ENCODE peak calls at places on chromosomes 16 and 17, in five cellular contexts. N, C, E, B and L are unnamed samples.

GRCh38 chr17:75352079-75352569 is 53.4 kb downstream of the GRB2 start:
- DNase-seq in N (peak), C (no peak), E (peak), B (no peak), L (no peak)

GRCh38 chr17:47872019-47872650 is 21.2 kb upstream of the SP6 start:
- DNase-seq in N (no peak), C (no peak), E (peak), B (no peak), L (no peak)

GRCh38 chr17:72120878-72121163 is at the start of gene SOX9:
- DNase-seq in N (peak), C (peak), E (peak), B (no peak), L (peak)

GRCh38 chr17:69350911-69351310 is 24.0 kb upstream of the ABCA5 start:
- DNase-seq in N (no peak), C (no peak), E (no peak), B (no peak), L (no peak)

GRCh38 chr17:21029032-21029431 is 13.8 kb downstream of the USP22 start:
- DNase-seq in N (no peak), C (no peak), E (no peak), B (no peak), L (no peak)

GRCh38 chr16:25033852-25034251 is 18.7 kb upstream of the ARHGAP17 start:
- DNase-seq in N (no peak), C (no peak), E (no peak), B (no peak), L (no peak)

GRCh38 chr16:11161974-11162373 is 94.0 kb downstream of the SOCS1 start:
- DNase-seq in N (no peak), C (no peak), E (no peak), B (no peak), L (no peak)

GRCh38 chr17:13642188-13642587 is 40.5 kb upstream of the HS3ST3A1 start:
- DNase-seq in N (no peak), C (no peak), E (no peak), B (no peak), L (no peak)

GRCh38 chr16:50692999-50693781 is at the start of gene NOD2:
- DNase-seq in N (no peak), C (peak), E (peak), B (no peak), L (no peak)

GRCh38 chr16:27822529-27823437 is 240.7 kb downstream of the GSG1L start:
- DNase-seq in N (peak), C (no peak), E (no peak), B (no peak), L (no peak)

GRCh38 chr17:15384142-15384803 is 42.9 kb upstream of the TEKT3 start:
- DNase-seq in N (no peak), C (no peak), E (no peak), B (no peak), L (peak)

GRCh38 chr17:10177921-10178788 is 20.3 kb downstream of the GAS7 start:
- DNase-seq in N (no peak), C (no peak), E (peak), B (no peak), L (no peak)

GRCh38 chr16:82995927-82996441 is 369.2 kb downstream of the CDH13 start:
- DNase-seq in N (no peak), C (no peak), E (no peak), B (no peak), L (no peak)

GRCh38 chr16:47519996-47520679 is 59.0 kb downstream of the PHKB start:
- DNase-seq in N (no peak), C (no peak), E (no peak), B (no peak), L (no peak)

GRCh38 chr17:18991531-18992315 is 12.8 kb downstream of the FAM83G start:
- DNase-seq in N (no peak), C (no peak), E (no peak), B (no peak), L (no peak)

GRCh38 chr17:37430051-37430591 is 23.4 kb downstream of the TADA2A start:
- DNase-seq in N (no peak), C (no peak), E (no peak), B (no peak), L (no peak)

GRCh38 chr17:74049167-74049797 is 154.2 kb upstream of the RPL38 start:
- DNase-seq in N (no peak), C (no peak), E (no peak), B (no peak), L (no peak)

GRCh38 chr16:29745126-29745852 is 501 bp downstream of the C16orf54 start:
- DNase-seq in N (no peak), C (no peak), E (no peak), B (peak), L (no peak)

GRCh38 chr16:72530434-72530833 is 358.5 kb upstream of the PMFBP1 start:
- DNase-seq in N (no peak), C (no peak), E (no peak), B (no peak), L (no peak)

GRCh38 chr16:66471264-66471663 is 44.2 kb downstream of the BEAN1 start:
- DNase-seq in N (no peak), C (no peak), E (no peak), B (no peak), L (no peak)
- H3K27ac ChIP-seq in N (no peak), C (no peak), E (no peak), B (no peak), L (no peak)

DNA sequence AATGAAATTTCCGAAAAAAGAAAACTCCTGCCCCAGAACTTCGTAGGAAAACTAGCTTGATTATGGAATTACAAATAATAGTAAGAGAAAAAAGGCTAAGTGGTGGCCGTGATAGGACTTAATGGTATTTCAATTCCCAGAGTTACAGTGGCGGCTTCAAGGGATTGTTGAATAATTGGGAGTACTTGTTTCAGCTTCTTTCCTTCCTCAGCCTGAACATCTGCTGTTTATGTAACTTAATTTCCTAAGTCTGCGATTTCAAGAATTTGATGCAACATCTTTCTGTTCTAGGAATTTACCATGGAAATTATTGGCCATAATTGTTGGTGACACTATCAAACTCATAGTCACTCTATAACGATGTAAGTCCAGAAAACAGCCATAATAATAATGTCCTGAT is 684 bp upstream of the APPBP2 start:
- DNase-seq in N (no peak), C (no peak), E (no peak), B (no peak), L (no peak)
- H3K27ac ChIP-seq in N (peak), C (peak), E (peak), B (peak), L (no peak)

GRCh38 chr16:74505011-74505410 is 83.7 kb upstream of the CLEC18B start:
- DNase-seq in N (no peak), C (no peak), E (no peak), B (no peak), L (no peak)
- H3K27ac ChIP-seq in N (no peak), C (no peak), E (no peak), B (no peak), L (peak)

GRCh38 chr16:75566889-75567255 is 693 bp downstream of the GABARAPL2 start:
- DNase-seq in N (no peak), C (no peak), E (peak), B (peak), L (no peak)
- H3K27ac ChIP-seq in N (peak), C (peak), E (no peak), B (peak), L (peak)

DNA sequence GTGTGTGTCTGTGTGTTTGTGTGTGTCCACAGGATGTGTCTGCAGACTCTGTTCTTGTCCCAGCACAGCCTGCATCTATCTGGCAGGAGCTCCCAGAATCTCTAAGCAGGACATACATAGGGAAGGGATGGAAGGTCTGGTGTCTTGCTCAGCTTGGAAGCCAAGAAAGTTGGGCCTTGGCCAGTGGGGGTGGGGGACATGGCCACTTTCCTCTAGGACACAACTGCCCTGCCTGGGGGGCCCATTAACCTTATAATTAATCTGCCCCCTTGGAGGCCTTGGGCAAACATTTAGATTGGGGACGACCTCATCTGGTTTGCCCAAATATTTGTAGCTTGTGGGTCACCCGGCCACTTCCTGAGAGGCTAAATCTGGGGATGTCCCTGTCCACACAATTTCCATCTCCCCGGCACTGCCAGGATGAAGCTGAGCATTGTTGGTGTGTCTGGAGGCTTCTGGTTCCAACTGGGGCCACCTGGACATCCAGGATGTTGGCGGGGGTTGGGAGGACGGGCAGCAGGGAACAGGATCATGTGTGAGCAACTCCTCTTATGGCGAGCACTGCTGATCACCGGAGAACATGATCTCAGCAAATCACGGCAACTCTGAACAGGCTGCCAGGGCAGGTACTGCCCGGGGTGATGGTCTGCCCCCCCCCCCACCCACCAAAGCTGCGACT is 17.2 kb upstream of the FOXF1 start:
- DNase-seq in N (no peak), C (no peak), E (no peak), B (no peak), L (no peak)
- H3K27ac ChIP-seq in N (peak), C (no peak), E (no peak), B (no peak), L (no peak)

GRCh38 chr16:88568710-88569613 is 1.2 kb upstream of the ZC3H18 start:
- DNase-seq in N (no peak), C (no peak), E (no peak), B (no peak), L (no peak)
- H3K27ac ChIP-seq in N (no peak), C (peak), E (no peak), B (peak), L (no peak)

GRCh38 chr17:55846745-55847144 is 95.9 kb downstream of the PCTP start:
- DNase-seq in N (no peak), C (no peak), E (no peak), B (no peak), L (no peak)
- H3K27ac ChIP-seq in N (no peak), C (no peak), E (no peak), B (no peak), L (no peak)

GRCh38 chr17:38916771-38917170 is 8.6 kb upstream of the LASP1NB start:
- DNase-seq in N (no peak), C (no peak), E (no peak), B (no peak), L (no peak)
- H3K27ac ChIP-seq in N (no peak), C (no peak), E (no peak), B (no peak), L (no peak)